ENCODE peak calls at places on chromosome 9, in nine cellular contexts. M is uterus; S is fibroblast of mammary gland; D is HCT116; I is GM12865; Q is CD8-positive, alpha-beta T cell; X is astrocyte of the cerebellum; B is effector memory CD4-positive, alpha-beta T cell; A is SJSA1. L is an unnamed sample.

GRCh38 chr9:135144581-135145108 is 57.2 kb downstream of the OLFM1 start:
- DNase-seq in D (no peak), I (no peak), M (no peak), B (no peak), X (no peak), Q (no peak), A (peak), S (no peak), L (no peak)

GRCh38 chr9:131773911-131774379 is 34.1 kb upstream of the RAPGEF1 start:
- DNase-seq in X (peak), A (peak), D (no peak), B (no peak), I (peak), M (no peak), S (peak), Q (peak), L (peak)

GRCh38 chr9:135359764-135360163 is 119.8 kb upstream of the PPP1R26 start:
- DNase-seq in X (no peak), M (no peak), I (no peak), S (no peak), D (no peak), B (no peak), Q (no peak), A (no peak), L (no peak)

GRCh38 chr9:106675780-106676179 is 187.2 kb upstream of the ZNF462 start:
- DNase-seq in I (no peak), Q (no peak), A (no peak), M (no peak), B (no peak), D (no peak), S (peak), X (no peak), L (no peak)

GRCh38 chr9:111005711-111006482 is 32.4 kb downstream of the LPAR1 start:
- DNase-seq in S (peak), X (no peak), D (no peak), I (no peak), B (no peak), M (no peak), Q (no peak), A (no peak), L (no peak)

GRCh38 chr9:137114220-137114612 is 317 bp downstream of the DPP7 start:
- DNase-seq in S (no peak), M (no peak), B (no peak), D (no peak), I (no peak), A (no peak), X (no peak), Q (no peak), L (no peak)

GRCh38 chr9:99752710-99753109 is 69.0 kb upstream of the NR4A3 start:
- DNase-seq in I (no peak), A (no peak), Q (no peak), X (peak), M (no peak), B (no peak), S (peak), D (no peak), L (peak)

GRCh38 chr9:127390563-127390962 is 6.4 kb upstream of the SLC2A8 start:
- DNase-seq in M (no peak), B (no peak), I (no peak), X (no peak), A (no peak), D (no peak), Q (no peak), S (no peak), L (no peak)

GRCh38 chr9:121178676-121179372 is 22.8 kb downstream of the RAB14 start:
- DNase-seq in D (no peak), Q (no peak), X (no peak), S (no peak), B (no peak), M (no peak), I (no peak), A (no peak), L (no peak)

GRCh38 chr9:17280350-17281012 is 145.6 kb downstream of the CNTLN start:
- DNase-seq in D (no peak), Q (no peak), X (no peak), S (peak), B (no peak), I (no peak), A (no peak), M (no peak), L (peak)

GRCh38 chr9:130129425-130130061 is 42.7 kb upstream of the NCS1 start:
- DNase-seq in S (no peak), M (no peak), X (no peak), I (peak), B (no peak), Q (peak), D (no peak), A (no peak), L (peak)

GRCh38 chr9:116897181-116897580 is 210.1 kb downstream of the TRIM32 start:
- DNase-seq in B (no peak), A (no peak), I (no peak), X (no peak), M (no peak), Q (no peak), D (no peak), S (no peak), L (no peak)

GRCh38 chr9:137454145-137454505 is 5.0 kb downstream of the NSMF start:
- DNase-seq in M (peak), B (peak), Q (peak), S (no peak), A (no peak), I (peak), D (no peak), X (no peak), L (no peak)

GRCh38 chr9:93298498-93299417 is 114.8 kb downstream of the WNK2 start:
- DNase-seq in X (no peak), S (no peak), Q (no peak), I (no peak), M (no peak), B (no peak), D (no peak), A (no peak), L (no peak)

GRCh38 chr9:124553738-124554137 is 46.5 kb upstream of the NR5A1 start:
- DNase-seq in X (peak), A (peak), Q (no peak), I (no peak), S (peak), B (no peak), D (no peak), M (no peak), L (peak)

GRCh38 chr9:22650145-22650544 is 203.5 kb downstream of the DMRTA1 start:
- DNase-seq in D (no peak), I (no peak), M (no peak), A (no peak), S (peak), Q (no peak), X (no peak), B (no peak), L (no peak)

GRCh38 chr9:110835404-110835803 is 166.8 kb downstream of the MUSK start:
- DNase-seq in D (peak), I (no peak), M (no peak), S (peak), Q (no peak), X (peak), A (no peak), B (no peak), L (peak)

GRCh38 chr9:97506264-97506663 is 4.8 kb downstream of the TMOD1 start:
- DNase-seq in D (no peak), S (no peak), B (no peak), Q (no peak), A (no peak), X (no peak), I (no peak), M (no peak), L (no peak)

GRCh38 chr9:83106272-83106671 is 43.3 kb upstream of the RASEF start:
- DNase-seq in A (no peak), S (no peak), I (no peak), Q (no peak), D (no peak), B (no peak), X (no peak), M (no peak), L (no peak)

GRCh38 chr9:30575691-30576090 is 1808.8 kb upstream of the ACO1 start:
- DNase-seq in X (no peak), D (no peak), I (no peak), M (no peak), B (no peak), Q (no peak), S (no peak), A (no peak), L (no peak)

GRCh38 chr9:6498982-6499381 is 86.0 kb downstream of the UHRF2 start:
- DNase-seq in S (peak), Q (no peak), X (no peak), M (no peak), A (no peak), I (no peak), D (no peak), B (no peak), L (peak)

GRCh38 chr9:87751423-87751822 is 25.5 kb downstream of the CTSL start:
- DNase-seq in S (no peak), D (no peak), A (no peak), M (no peak), I (no peak), X (no peak), B (no peak), Q (no peak), L (no peak)

GRCh38 chr9:121246821-121247511 is 21.0 kb upstream of the GSN start:
- DNase-seq in Q (no peak), X (peak), B (no peak), I (no peak), M (peak), D (no peak), S (peak), A (no peak), L (peak)

GRCh38 chr9:105706156-105706555 is 11.8 kb downstream of the TMEM38B start:
- DNase-seq in B (no peak), Q (no peak), S (no peak), X (no peak), I (no peak), D (no peak), A (no peak), M (no peak), L (no peak)

GRCh38 chr9:70036641-70037040 is 7.0 kb upstream of the MAMDC2 start:
- DNase-seq in I (no peak), D (no peak), A (no peak), B (no peak), M (peak), Q (no peak), S (peak), X (no peak), L (no peak)

GRCh38 chr9:125630436-125630835 is 76.6 kb downstream of the MAPKAP1 start:
- DNase-seq in I (no peak), B (no peak), A (no peak), D (no peak), X (no peak), S (no peak), Q (no peak), M (no peak), L (no peak)
- H3K4me3 ChIP-seq in I (no peak), B (no peak), A (no peak), D (no peak), X (no peak), S (no peak), Q (no peak), M (no peak), L (no peak)

DNA sequence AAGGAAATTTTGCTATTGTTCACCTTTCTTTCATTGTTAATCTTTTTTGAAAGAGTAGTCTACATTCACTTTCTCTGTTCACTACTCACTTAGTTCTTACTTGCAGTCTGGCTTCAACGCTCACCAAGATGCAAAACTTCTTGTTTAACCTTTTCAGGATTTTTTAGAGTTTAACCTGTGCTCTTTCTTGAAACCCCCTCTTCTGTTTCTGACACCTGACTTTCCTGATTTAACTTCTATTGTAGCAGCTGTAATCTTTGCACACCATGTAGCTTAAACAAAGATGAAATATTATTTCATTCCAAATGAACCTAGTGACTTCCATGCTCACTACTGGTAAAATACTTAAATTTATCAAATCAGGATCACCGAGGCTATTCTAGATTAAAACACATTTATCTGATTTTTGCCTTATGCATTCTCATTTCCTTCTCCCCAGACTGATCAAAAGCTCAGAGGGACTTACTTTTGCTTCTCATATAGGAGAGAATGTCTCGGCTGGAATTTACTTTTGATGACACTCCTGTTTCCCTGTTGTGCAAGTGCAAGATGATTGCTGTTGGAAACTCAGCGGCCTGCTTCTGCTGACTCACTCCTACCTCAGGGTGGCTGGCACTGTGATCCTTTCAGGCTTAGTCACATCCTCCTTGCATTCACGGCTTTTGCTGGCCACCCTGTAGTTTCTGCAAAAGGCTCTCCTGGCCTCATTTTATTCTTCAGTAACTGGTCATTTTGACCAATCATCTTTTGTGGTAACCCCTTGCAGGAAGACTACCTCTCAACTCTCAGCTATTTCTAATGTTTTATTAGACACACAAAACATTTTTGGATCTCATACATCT is 109.3 kb upstream of the IFNE start:
- DNase-seq in B (no peak), M (peak), D (peak), S (peak), I (peak), Q (no peak), A (peak), X (peak), L (peak)
- H3K4me3 ChIP-seq in B (no peak), M (no peak), D (peak), S (peak), I (no peak), Q (no peak), A (peak), X (peak), L (peak)

DNA sequence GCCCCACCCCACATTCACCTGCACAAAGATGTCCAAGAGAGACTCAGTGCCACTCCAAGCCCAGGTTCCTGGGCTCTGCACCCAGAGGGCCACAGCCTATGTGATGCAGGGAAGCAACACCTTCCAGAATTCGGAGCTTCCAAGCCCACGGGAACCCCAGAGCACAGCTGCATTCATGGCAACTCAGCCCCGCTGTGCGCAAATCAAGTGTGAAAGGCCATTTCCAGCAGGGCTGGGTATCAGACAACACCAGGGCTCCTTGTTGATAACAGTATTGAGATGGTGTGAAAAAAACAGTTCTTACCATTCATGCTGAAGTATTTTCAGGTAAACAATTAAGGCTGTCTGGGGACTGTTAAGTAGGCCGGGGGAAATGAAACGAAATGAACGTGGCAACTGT is 10.1 kb downstream of the ROR2 start:
- DNase-seq in I (no peak), D (no peak), Q (no peak), B (no peak), X (no peak), A (no peak), S (no peak), M (no peak), L (no peak)
- H3K4me3 ChIP-seq in I (no peak), D (no peak), Q (no peak), B (no peak), X (no peak), A (no peak), S (no peak), M (no peak), L (no peak)

GRCh38 chr9:114898741-114899140 is 31.6 kb downstream of the TNFSF8 start:
- DNase-seq in D (no peak), A (no peak), I (peak), M (no peak), X (no peak), Q (peak), B (peak), S (no peak), L (no peak)

GRCh38 chr9:114905160-114905940 is 25.0 kb downstream of the TNFSF8 start:
- DNase-seq in A (no peak), B (no peak), I (no peak), X (no peak), M (no peak), D (no peak), S (no peak), Q (no peak), L (no peak)

GRCh38 chr9:114902773-114903589 is 27.4 kb downstream of the TNFSF8 start:
- DNase-seq in M (no peak), Q (no peak), B (no peak), A (no peak), X (no peak), S (no peak), D (no peak), I (no peak), L (peak)

GRCh38 chr9:114899461-114899860 is 30.9 kb downstream of the TNFSF8 start:
- DNase-seq in A (no peak), S (no peak), Q (no peak), D (no peak), M (no peak), B (no peak), X (no peak), I (no peak), L (no peak)

DNA sequence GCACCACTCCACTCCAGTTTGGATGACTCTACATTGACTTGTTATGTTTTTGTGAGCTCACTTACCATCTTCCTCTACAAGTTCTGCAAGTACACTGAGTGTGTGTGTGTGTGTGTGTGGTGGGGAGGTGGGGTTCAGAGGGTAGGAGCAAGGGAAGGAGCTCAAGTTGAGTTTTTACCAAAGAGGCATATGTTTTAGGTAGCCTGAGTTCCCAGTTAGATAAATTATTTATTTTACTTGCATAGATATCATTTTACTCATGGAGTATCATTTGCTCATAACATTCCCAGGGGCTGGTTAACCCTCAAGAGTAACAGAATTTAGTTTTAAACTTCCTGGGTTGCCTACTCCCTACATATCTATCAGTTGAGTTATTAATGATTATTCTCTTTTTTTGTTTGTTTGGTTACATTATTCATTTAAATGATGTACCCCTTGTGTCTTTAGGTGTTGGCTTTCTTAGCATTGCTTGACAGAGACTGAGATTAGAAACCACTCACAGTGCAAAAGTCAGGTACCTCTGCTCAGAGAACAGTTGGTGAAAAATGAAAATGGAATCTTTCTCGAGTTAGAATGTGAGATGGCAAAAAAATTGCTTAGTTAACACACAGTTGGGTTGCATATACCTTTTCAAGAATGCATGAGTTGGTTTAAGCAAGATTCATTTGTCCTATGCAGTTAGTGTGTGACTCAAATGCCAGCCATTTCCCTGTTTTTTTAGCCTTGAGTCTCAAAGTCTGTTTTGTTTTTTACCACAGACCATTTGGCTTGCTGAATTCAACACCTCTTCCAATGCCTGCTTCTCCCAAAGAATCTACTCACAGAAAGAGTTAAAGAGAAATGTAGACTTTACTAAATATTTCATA is 29.2 kb downstream of the TNFSF8 start:
- DNase-seq in M (no peak), A (no peak), D (no peak), S (peak), I (no peak), X (no peak), B (no peak), Q (no peak), L (peak)
- H3K4me3 ChIP-seq in M (no peak), A (no peak), D (no peak), S (no peak), I (no peak), X (no peak), B (no peak), Q (no peak), L (no peak)

GRCh38 chr9:82037126-82037525 is 48.6 kb downstream of the SPATA31D1 start:
- DNase-seq in S (no peak), A (no peak), X (no peak), M (no peak), D (no peak), Q (no peak), B (no peak), I (no peak), L (no peak)

GRCh38 chr9:82035332-82035731 is 46.8 kb downstream of the SPATA31D1 start:
- DNase-seq in S (peak), X (no peak), B (no peak), M (no peak), A (no peak), Q (no peak), I (no peak), D (no peak), L (no peak)

GRCh38 chr9:82031538-82032280 is 43.1 kb downstream of the SPATA31D1 start:
- DNase-seq in X (peak), D (peak), Q (no peak), S (peak), B (no peak), M (peak), I (no peak), A (no peak), L (peak)

GRCh38 chr9:82038897-82039296 is 50.3 kb downstream of the SPATA31D1 start:
- DNase-seq in S (no peak), Q (no peak), B (no peak), D (no peak), M (no peak), I (no peak), A (no peak), X (no peak), L (no peak)

GRCh38 chr9:82036101-82036500 is 47.5 kb downstream of the SPATA31D1 start:
- DNase-seq in I (no peak), Q (no peak), B (no peak), D (no peak), M (no peak), A (no peak), X (no peak), S (no peak), L (no peak)
- H3K4me3 ChIP-seq in I (no peak), Q (no peak), B (no peak), D (no peak), M (no peak), A (no peak), X (no peak), S (no peak), L (no peak)

GRCh38 chr9:94514722-94515121 is 40.2 kb upstream of the PCAT7 start:
- DNase-seq in B (no peak), X (no peak), S (no peak), Q (no peak), D (no peak), A (no peak), I (no peak), M (no peak), L (no peak)
- H3K4me3 ChIP-seq in B (no peak), X (no peak), S (no peak), Q (no peak), D (no peak), A (no peak), I (no peak), M (no peak), L (no peak)